ENCODE peak calls at places on chromosomes 7 and 10, in nine cellular contexts. F is NCI-H1694 treated with DMSO at 0.1 percent for 48 hours; L is NCI-H187; Y is activated naive CD4-positive, alpha-beta T cell; A is iris pigment epithelial cell; J is hypothalamus; H is NCI-H774; B is B cell; P is GM04504. O is an unnamed sample.

GRCh38 chr10:79223346-79224048 is 123.8 kb upstream of the PPIF start:
- DNase-seq in F (no peak), L (no peak), Y (no peak), A (peak; percentile 79), J (no peak), H (no peak), B (no peak), P (no peak), O (no peak)

GRCh38 chr7:118232837-118233236 is 8.3 kb downstream of the ANKRD7 start:
- DNase-seq in F (no peak), L (no peak), Y (no peak), A (peak; percentile 0), J (no peak), H (no peak), B (no peak), P (no peak), O (no peak)

GRCh38 chr7:113321201-113321600 is 202.8 kb upstream of the SMIM30 start:
- DNase-seq in F (no peak), L (no peak), Y (no peak), A (peak; percentile 9), J (no peak), H (no peak), B (no peak), P (no peak), O (no peak)

GRCh38 chr10:86586516-86586915 is 64.9 kb upstream of the WAPL start:
- DNase-seq in F (no peak), L (no peak), Y (no peak), A (no peak), J (peak; percentile 25), H (no peak), B (no peak), P (no peak), O (no peak)

GRCh38 chr7:147400221-147400689 is 1190.3 kb upstream of the C7orf33 start:
- DNase-seq in F (no peak), L (no peak), Y (no peak), A (peak; percentile 83), J (no peak), H (no peak), B (no peak), P (peak; percentile 51), O (no peak)

GRCh38 chr7:129969881-129970446 is 17.2 kb upstream of the UBE2H start:
- DNase-seq in F (no peak), L (no peak), Y (no peak), A (peak; percentile 84), J (no peak), H (no peak), B (no peak), P (peak; percentile 39), O (peak; percentile 67)

GRCh38 chr10:6542999-6543430 is 37.1 kb downstream of the PRKCQ start:
- DNase-seq in F (no peak), L (no peak), Y (peak; percentile 6), A (no peak), J (no peak), H (no peak), B (no peak), P (no peak), O (no peak)

GRCh38 chr10:18418579-18419210 is 232.7 kb downstream of the NSUN6 start:
- DNase-seq in F (no peak), L (no peak), Y (no peak), A (peak; percentile 14), J (no peak), H (no peak), B (no peak), P (no peak), O (no peak)

GRCh38 chr10:124703778-124704427 is 40.3 kb downstream of the FAM53B start:
- DNase-seq in F (no peak), L (peak; percentile 38), Y (no peak), A (peak; percentile 41), J (peak; percentile 75), H (no peak), B (no peak), P (no peak), O (no peak)